ENCODE peak calls at places on chromosomes 13 and 19, in ten cellular contexts. Z is breast epithelium, V is sigmoid colon, Y is uterus, I is heart left ventricle, F is lower leg skin, E is HCT116, N is Peyer's patch, R is suprapubic skin, A is right lobe of liver. X is an unnamed sample.
A peak's percentile ranks its signal among the peaks of the same experiment; 100 is the strongest.

GRCh38 chr13:74206061-74206561 is 71.9 kb upstream of the KLF12 start:
- DNase-seq in Y (no peak), F (no peak), A (no peak), E (no peak), N (no peak), I (no peak), Z (no peak), R (no peak), V (no peak), X (no peak)

GRCh38 chr13:48291730-48292129 is 11.8 kb upstream of the RB1 start:
- DNase-seq in A (no peak), R (no peak), N (no peak), F (no peak), E (no peak), Z (no peak), V (no peak), I (no peak), Y (no peak), X (no peak)

GRCh38 chr13:48626726-48627451 is 26.8 kb upstream of the CYSLTR2 start:
- DNase-seq in Z (no peak), N (no peak), I (no peak), F (no peak), Y (no peak), R (no peak), V (no peak), E (no peak), A (no peak), X (no peak)

GRCh38 chr19:35559781-35560180 is 3.7 kb downstream of the ATP4A start:
- DNase-seq in V (no peak), R (no peak), E (no peak), N (no peak), Y (no peak), Z (no peak), F (no peak), I (no peak), A (no peak), X (no peak)

GRCh38 chr13:62551588-62551987 is 1135.9 kb upstream of the PCDH20 start:
- DNase-seq in E (no peak), A (no peak), I (no peak), Y (no peak), N (no peak), V (no peak), Z (no peak), F (no peak), R (no peak), X (no peak)

GRCh38 chr13:28347456-28348371 is 147.2 kb downstream of the FLT1 start:
- DNase-seq in E (no peak), Y (no peak), I (no peak), F (no peak), N (no peak), R (no peak), V (no peak), Z (no peak), A (no peak), X (no peak)

GRCh38 chr13:69292789-69293425 is 814.7 kb upstream of the ATXN8OS start:
- DNase-seq in Y (no peak), E (no peak), V (no peak), A (no peak), R (no peak), F (no peak), I (no peak), N (no peak), Z (no peak), X (no peak)

GRCh38 chr13:102873653-102874052 is 27.8 kb downstream of the ERCC5 start:
- DNase-seq in V (no peak), N (no peak), R (no peak), A (no peak), F (no peak), I (no peak), Z (no peak), E (no peak), Y (no peak), X (no peak)

GRCh38 chr19:9865732-9866627 is 30.9 kb downstream of the PIN1 start:
- DNase-seq in I (no peak), A (no peak), V (no peak), N (peak; percentile 46), R (no peak), F (no peak), Z (no peak), Y (no peak), E (no peak), X (no peak)

GRCh38 chr19:19101540-19101939 is 36.7 kb downstream of the TMEM161A start:
- DNase-seq in N (no peak), F (no peak), Z (no peak), V (no peak), Y (no peak), I (peak; percentile 9), A (peak; percentile 92), E (no peak), R (no peak), X (no peak)

GRCh38 chr19:29644179-29644578 is 21.1 kb upstream of the PLEKHF1 start:
- DNase-seq in E (no peak), Z (peak; percentile 17), Y (no peak), A (no peak), F (no peak), V (no peak), R (peak; percentile 5), N (no peak), I (no peak), X (no peak)

GRCh38 chr19:5903502-5904301 is at the start of gene NDUFA11:
- DNase-seq in N (peak; percentile 99), Y (peak; percentile 100), R (peak; percentile 100), I (peak; percentile 99), Z (peak; percentile 99), F (peak; percentile 99), V (peak; percentile 100), A (peak; percentile 99), E (peak; percentile 90), X (peak; percentile 100)
- TF ChIP-seq POLR2A in N (peak; percentile 33), Y (peak; percentile 55), R (peak; percentile 62), I (peak; percentile 50), Z (peak; percentile 45), F (no peak), V (peak; percentile 83), A (peak; percentile 68), E (peak; percentile 51), X (peak; percentile 39)

GRCh38 chr13:110643324-110643723 is 28.0 kb downstream of the NAXD start:
- DNase-seq in A (no peak), I (peak; percentile 45), N (no peak), V (no peak), R (no peak), F (no peak), E (no peak), Z (no peak), Y (no peak), X (no peak)

GRCh38 chr13:110646442-110647364 is 31.4 kb downstream of the NAXD start:
- DNase-seq in A (no peak), R (no peak), I (no peak), E (no peak), F (no peak), N (no peak), V (peak; percentile 62), Y (no peak), Z (no peak), X (no peak)

GRCh38 chr13:110645750-110646149 is 30.4 kb downstream of the NAXD start:
- DNase-seq in E (no peak), A (no peak), N (no peak), I (no peak), F (no peak), V (no peak), Z (no peak), R (no peak), Y (no peak), X (no peak)

GRCh38 chr13:110643768-110644421 is 28.6 kb downstream of the NAXD start:
- DNase-seq in A (no peak), E (no peak), V (no peak), F (no peak), Z (no peak), R (no peak), N (no peak), I (no peak), Y (no peak), X (no peak)

GRCh38 chr13:110644892-110645521 is 29.7 kb downstream of the NAXD start:
- DNase-seq in A (peak; percentile 89), R (no peak), Y (no peak), I (peak; percentile 81), E (no peak), N (peak; percentile 69), V (peak; percentile 90), F (no peak), Z (peak; percentile 73), X (no peak)
- TF ChIP-seq CTCF in A (peak; percentile 22), R (no peak), Y (peak; percentile 37), I (peak; percentile 6), E (no peak), N (peak; percentile 56), V (peak; percentile 36), F (no peak), Z (no peak), X (peak; percentile 24)

DNA sequence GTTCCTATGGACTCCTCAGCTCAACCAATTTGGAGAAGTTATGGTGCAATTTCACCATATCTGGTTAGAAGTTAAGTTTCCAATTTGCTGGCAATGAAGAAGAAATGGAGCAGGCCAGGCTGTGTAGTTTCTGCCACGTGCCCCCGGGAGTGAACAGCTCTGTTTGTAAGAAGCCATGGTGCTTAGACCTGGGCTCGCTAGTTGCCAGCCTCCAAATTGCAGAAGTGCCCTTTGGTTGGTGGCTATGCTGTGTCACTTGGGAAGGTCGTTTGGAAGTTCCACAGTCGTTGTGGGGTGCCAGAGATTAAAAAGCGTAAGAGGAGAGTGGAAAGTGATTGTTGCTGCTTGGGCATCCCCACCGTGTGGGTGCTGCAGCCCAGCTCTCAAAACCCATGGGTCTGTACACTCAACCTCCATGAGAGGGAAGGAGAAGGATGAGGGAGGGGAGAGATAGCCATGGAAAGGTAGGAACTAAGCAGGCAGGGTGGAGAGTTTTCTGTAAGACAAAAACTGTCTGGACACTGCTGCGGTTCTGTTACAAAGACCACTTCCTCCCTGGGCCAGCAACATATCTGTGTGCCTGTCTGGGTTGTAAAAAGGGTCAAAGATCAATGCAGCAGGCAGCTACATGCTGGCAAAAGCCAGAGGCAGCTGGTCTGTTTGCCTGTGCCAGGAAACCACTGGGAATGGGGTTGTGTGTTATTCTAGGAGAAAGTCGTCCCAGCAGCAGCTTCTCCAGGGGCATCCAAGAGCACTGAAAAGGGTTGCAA is 10.8 kb downstream of the ALOX5AP start:
- DNase-seq in F (no peak), N (no peak), R (no peak), Z (no peak), E (no peak), A (peak; percentile 63), V (no peak), I (no peak), Y (no peak), X (no peak)
- TF ChIP-seq POLR2A in F (no peak), N (no peak), R (no peak), Z (no peak), E (no peak), A (no peak), V (no peak), I (no peak), Y (no peak), X (no peak)

DNA sequence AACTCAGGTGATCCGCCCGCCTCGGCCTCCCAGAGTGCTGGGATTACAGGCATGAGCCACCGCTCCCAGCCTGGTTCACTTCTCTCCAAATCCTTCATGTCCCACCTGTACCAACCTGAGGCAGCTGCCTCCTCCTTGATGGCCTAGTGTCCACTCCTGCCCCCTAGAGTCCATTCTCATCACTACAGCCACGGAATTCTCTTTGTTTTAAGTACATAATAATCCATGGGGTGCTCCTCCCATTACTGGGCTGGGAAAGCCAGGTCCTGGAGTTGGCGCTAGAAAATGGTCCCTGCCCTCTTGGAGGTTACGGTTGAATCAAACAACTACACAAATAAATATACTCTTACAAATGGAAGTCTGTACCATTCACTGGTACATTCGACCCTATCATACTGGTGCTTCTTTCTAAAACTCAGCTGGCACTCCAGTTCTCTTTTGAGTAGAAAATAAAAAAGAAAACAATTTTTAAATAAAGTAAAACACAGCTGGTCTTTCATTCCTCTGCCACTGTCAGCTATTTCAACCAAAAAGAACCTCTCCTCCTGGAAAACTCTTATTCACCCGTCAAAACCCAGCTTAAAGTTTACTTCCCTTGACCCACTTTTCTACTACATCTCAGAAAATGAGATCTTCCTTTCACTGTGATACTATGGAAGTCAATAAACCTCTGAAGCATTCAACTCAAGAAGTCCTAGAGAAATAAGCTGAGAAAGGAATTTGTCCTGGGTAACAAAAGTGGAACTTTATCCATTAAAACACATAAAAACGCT is 22.4 kb upstream of the ARHGEF18 start:
- DNase-seq in E (peak; percentile 39), R (peak; percentile 25), V (peak; percentile 4), N (no peak), I (no peak), Z (no peak), Y (no peak), F (no peak), A (no peak), X (no peak)
- TF ChIP-seq CTCF in E (peak; percentile 27), R (no peak), V (no peak), N (peak; percentile 56), I (no peak), Z (no peak), Y (no peak), F (no peak), A (peak; percentile 32), X (no peak)

X was measured in esophagus squamous epithelium.